ENCODE peak calls at places on chromosomes 4 and X, in seven cellular contexts. One of them, this sample, is unnamed.

GRCh38 chr4:3286335-3287175 is 6.3 kb upstream of the RGS12 start:
- DNase-seq in renal cortical epithelial cell: no peak
- DNase-seq in RPMI7951: no peak
- DNase-seq in GM10248: peak
- DNase-seq in T-helper 2 cell: no peak
- DNase-seq in stimulated activated CD8-positive, alpha-beta memory T cell treated with anti-CD3 and anti-CD28 coated beads, Interleukin-12 subunit alpha, Interleukin-12 subunit beta, amount 100 ng/mL, for 1 hour: no peak
- DNase-seq in sciatic nerve: peak
- DNase-seq in this sample: no peak

GRCh38 chrX:29241831-29242230 is 654.6 kb downstream of the IL1RAPL1 start:
- DNase-seq in sciatic nerve: no peak
- DNase-seq in RPMI7951: no peak
- DNase-seq in GM10248: no peak
- DNase-seq in renal cortical epithelial cell: no peak
- DNase-seq in T-helper 2 cell: no peak
- DNase-seq in stimulated activated CD8-positive, alpha-beta memory T cell treated with anti-CD3 and anti-CD28 coated beads, Interleukin-12 subunit alpha, Interleukin-12 subunit beta, amount 100 ng/mL, for 1 hour: no peak
- DNase-seq in this sample: no peak

GRCh38 chr4:101345271-101345595 is 2.1 kb downstream of the PPP3CA start:
- DNase-seq in sciatic nerve: no peak
- DNase-seq in T-helper 2 cell: peak
- DNase-seq in renal cortical epithelial cell: peak
- DNase-seq in GM10248: peak
- DNase-seq in stimulated activated CD8-positive, alpha-beta memory T cell treated with anti-CD3 and anti-CD28 coated beads, Interleukin-12 subunit alpha, Interleukin-12 subunit beta, amount 100 ng/mL, for 1 hour: no peak
- DNase-seq in RPMI7951: peak
- DNase-seq in this sample: no peak

GRCh38 chr4:153466637-153467153 is 535 bp downstream of the TMEM131L start:
- DNase-seq in GM10248: no peak
- DNase-seq in RPMI7951: no peak
- DNase-seq in renal cortical epithelial cell: no peak
- DNase-seq in stimulated activated CD8-positive, alpha-beta memory T cell treated with anti-CD3 and anti-CD28 coated beads, Interleukin-12 subunit alpha, Interleukin-12 subunit beta, amount 100 ng/mL, for 1 hour: no peak
- DNase-seq in sciatic nerve: no peak
- DNase-seq in T-helper 2 cell: no peak
- DNase-seq in this sample: no peak

GRCh38 chrX:57137481-57137880 is 284 bp upstream of the SPIN2A start:
- DNase-seq in RPMI7951: peak
- DNase-seq in renal cortical epithelial cell: peak
- DNase-seq in GM10248: no peak
- DNase-seq in sciatic nerve: no peak
- DNase-seq in stimulated activated CD8-positive, alpha-beta memory T cell treated with anti-CD3 and anti-CD28 coated beads, Interleukin-12 subunit alpha, Interleukin-12 subunit beta, amount 100 ng/mL, for 1 hour: no peak
- DNase-seq in T-helper 2 cell: no peak
- DNase-seq in this sample: no peak

GRCh38 chr4:57442834-57443291 is 332.7 kb upstream of the IGFBP7 start:
- DNase-seq in renal cortical epithelial cell: peak
- DNase-seq in GM10248: peak
- DNase-seq in stimulated activated CD8-positive, alpha-beta memory T cell treated with anti-CD3 and anti-CD28 coated beads, Interleukin-12 subunit alpha, Interleukin-12 subunit beta, amount 100 ng/mL, for 1 hour: no peak
- DNase-seq in sciatic nerve: peak
- DNase-seq in RPMI7951: peak
- DNase-seq in T-helper 2 cell: no peak
- DNase-seq in this sample: peak

GRCh38 chr4:38099908-38100407 is 139.8 kb downstream of the PTTG2 start:
- DNase-seq in RPMI7951: peak
- DNase-seq in renal cortical epithelial cell: no peak
- DNase-seq in GM10248: no peak
- DNase-seq in sciatic nerve: no peak
- DNase-seq in T-helper 2 cell: no peak
- DNase-seq in stimulated activated CD8-positive, alpha-beta memory T cell treated with anti-CD3 and anti-CD28 coated beads, Interleukin-12 subunit alpha, Interleukin-12 subunit beta, amount 100 ng/mL, for 1 hour: no peak
- DNase-seq in this sample: no peak

GRCh38 chrX:72297953-72298730 is 7.6 kb downstream of the CITED1 start:
- DNase-seq in renal cortical epithelial cell: peak
- DNase-seq in GM10248: no peak
- DNase-seq in sciatic nerve: no peak
- DNase-seq in stimulated activated CD8-positive, alpha-beta memory T cell treated with anti-CD3 and anti-CD28 coated beads, Interleukin-12 subunit alpha, Interleukin-12 subunit beta, amount 100 ng/mL, for 1 hour: no peak
- DNase-seq in T-helper 2 cell: peak
- DNase-seq in RPMI7951: peak
- DNase-seq in this sample: no peak

GRCh38 chrX:9267415-9267814 is 197.4 kb upstream of the TBL1X start:
- DNase-seq in sciatic nerve: no peak
- DNase-seq in GM10248: no peak
- DNase-seq in RPMI7951: peak
- DNase-seq in renal cortical epithelial cell: peak
- DNase-seq in T-helper 2 cell: no peak
- DNase-seq in stimulated activated CD8-positive, alpha-beta memory T cell treated with anti-CD3 and anti-CD28 coated beads, Interleukin-12 subunit alpha, Interleukin-12 subunit beta, amount 100 ng/mL, for 1 hour: no peak
- DNase-seq in this sample: no peak

GRCh38 chrX:68703369-68703768 is 55.9 kb downstream of the STARD8 start:
- DNase-seq in stimulated activated CD8-positive, alpha-beta memory T cell treated with anti-CD3 and anti-CD28 coated beads, Interleukin-12 subunit alpha, Interleukin-12 subunit beta, amount 100 ng/mL, for 1 hour: no peak
- DNase-seq in sciatic nerve: no peak
- DNase-seq in RPMI7951: no peak
- DNase-seq in T-helper 2 cell: no peak
- DNase-seq in renal cortical epithelial cell: no peak
- DNase-seq in GM10248: no peak
- DNase-seq in this sample: no peak

GRCh38 chrX:36609653-36610585 is 398.2 kb upstream of the FAM47C start:
- DNase-seq in T-helper 2 cell: no peak
- DNase-seq in RPMI7951: no peak
- DNase-seq in stimulated activated CD8-positive, alpha-beta memory T cell treated with anti-CD3 and anti-CD28 coated beads, Interleukin-12 subunit alpha, Interleukin-12 subunit beta, amount 100 ng/mL, for 1 hour: no peak
- DNase-seq in sciatic nerve: no peak
- DNase-seq in renal cortical epithelial cell: no peak
- DNase-seq in GM10248: peak
- DNase-seq in this sample: no peak

GRCh38 chrX:19842542-19842941 is 44.9 kb downstream of the SH3KBP1 start:
- DNase-seq in stimulated activated CD8-positive, alpha-beta memory T cell treated with anti-CD3 and anti-CD28 coated beads, Interleukin-12 subunit alpha, Interleukin-12 subunit beta, amount 100 ng/mL, for 1 hour: no peak
- DNase-seq in renal cortical epithelial cell: no peak
- DNase-seq in T-helper 2 cell: no peak
- DNase-seq in sciatic nerve: no peak
- DNase-seq in GM10248: no peak
- DNase-seq in RPMI7951: no peak
- DNase-seq in this sample: no peak

GRCh38 chr4:102663073-102663472 is 97.7 kb downstream of the MANBA start:
- DNase-seq in T-helper 2 cell: no peak
- DNase-seq in stimulated activated CD8-positive, alpha-beta memory T cell treated with anti-CD3 and anti-CD28 coated beads, Interleukin-12 subunit alpha, Interleukin-12 subunit beta, amount 100 ng/mL, for 1 hour: no peak
- DNase-seq in sciatic nerve: no peak
- DNase-seq in RPMI7951: peak
- DNase-seq in GM10248: no peak
- DNase-seq in renal cortical epithelial cell: peak
- DNase-seq in this sample: peak